ENCODE peak calls at places on chromosomes 5 and 9, in five cellular contexts. U is cardiac fibroblast, M is A549, X is HepG2, G is epithelial cell of esophagus. E is an unnamed sample.

GRCh38 chr5:154491951-154492350 is 13.9 kb upstream of the HAND1 start:
- DNase-seq in U (no peak), M (no peak), X (no peak), G (no peak), E (no peak)

GRCh38 chr5:134224905-134225779 is 731 bp downstream of the PPP2CA start:
- DNase-seq in U (peak), M (peak), X (peak), G (peak), E (peak)

GRCh38 chr5:42148813-42149212 is 223.7 kb downstream of the FBXO4 start:
- DNase-seq in U (no peak), M (no peak), X (no peak), G (no peak), E (no peak)

GRCh38 chr5:165497707-165498106 is 1992.3 kb downstream of the MAT2B start:
- DNase-seq in U (peak), M (peak), X (no peak), G (peak), E (no peak)

GRCh38 chr5:174831985-174832384 is 107.6 kb downstream of the MSX2 start:
- DNase-seq in U (peak), M (no peak), X (no peak), G (no peak), E (no peak)

GRCh38 chr9:82117025-82117424 is 128.5 kb downstream of the SPATA31D1 start:
- DNase-seq in U (no peak), M (no peak), X (no peak), G (no peak), E (no peak)

GRCh38 chr5:63959177-63959982 is 2.9 kb downstream of the HTR1A start:
- DNase-seq in U (no peak), M (peak), X (no peak), G (peak), E (peak)

GRCh38 chr9:126722252-126722921 is 82.5 kb upstream of the ZBTB43 start:
- DNase-seq in U (peak), M (peak), X (no peak), G (peak), E (peak)

GRCh38 chr5:170648546-170648945 is 135.0 kb upstream of the GABRP start:
- DNase-seq in U (no peak), M (peak), X (no peak), G (peak), E (peak)

GRCh38 chr5:108919591-108920326 is 172.1 kb downstream of the FER start:
- DNase-seq in U (no peak), M (no peak), X (no peak), G (no peak), E (peak)

GRCh38 chr5:98773464-98774191 is at the start of gene RGMB:
- DNase-seq in U (peak), M (peak), X (peak), G (peak), E (peak)

GRCh38 chr9:121529237-121529987 is 29.8 kb upstream of the GGTA1 start:
- DNase-seq in U (peak), M (peak), X (no peak), G (peak), E (peak)

GRCh38 chr5:170523830-170524229 is 20.0 kb downstream of the KCNIP1 start:
- DNase-seq in U (no peak), M (no peak), X (no peak), G (no peak), E (no peak)

DNA sequence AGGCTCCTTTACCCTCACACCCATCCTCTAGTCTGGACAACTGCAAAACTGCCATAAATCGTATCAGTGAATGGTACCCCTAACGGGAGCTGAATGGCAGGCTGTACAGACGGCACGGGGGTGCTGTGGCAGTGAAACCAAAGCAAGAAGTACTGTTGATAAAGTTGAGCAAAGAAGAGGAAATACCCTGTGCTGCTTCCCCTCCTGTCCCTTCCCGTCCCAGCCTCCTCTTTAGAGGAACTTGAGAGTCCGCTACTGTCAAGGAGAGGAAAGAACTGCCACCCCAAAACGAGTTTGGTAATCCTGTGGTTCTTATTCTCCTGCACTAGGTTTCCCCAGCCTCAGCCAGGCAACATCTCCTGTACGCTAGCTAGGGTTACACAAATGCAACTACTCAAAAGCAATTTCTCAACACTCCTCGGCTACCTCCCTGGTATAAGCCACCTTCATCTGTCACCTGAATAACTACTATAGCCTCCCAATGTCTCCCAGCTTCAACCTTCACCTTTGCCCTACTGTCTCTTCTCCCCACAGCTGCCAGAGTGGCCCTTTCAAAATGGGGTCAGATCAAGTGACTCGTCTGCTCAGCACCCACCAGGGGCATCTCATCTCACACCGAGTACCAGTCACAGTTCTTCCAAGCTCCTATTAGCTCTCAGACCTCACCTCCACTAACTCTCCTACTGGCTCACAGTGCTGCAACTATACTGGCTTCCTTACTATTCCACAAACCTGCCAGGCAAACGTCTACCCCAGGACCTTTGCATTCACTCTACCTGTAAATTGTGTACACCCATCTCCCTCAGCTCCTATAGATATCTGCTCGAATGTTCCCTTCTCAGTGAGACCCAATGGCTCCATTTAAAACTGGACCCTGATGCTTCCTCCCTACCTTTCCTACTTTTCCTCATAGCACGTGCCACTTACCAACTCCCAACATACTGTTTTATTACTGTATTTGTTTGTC is 4.1 kb downstream of the GLRX start:
- DNase-seq in U (no peak), M (no peak), X (no peak), G (no peak), E (no peak)
- H3K4me3 ChIP-seq in U (peak), M (peak), X (peak), G (no peak), E (peak)

GRCh38 chr5:119255571-119256356 is 100.1 kb upstream of the TNFAIP8 start:
- DNase-seq in U (no peak), M (peak), X (peak), G (peak), E (peak)
- TF ChIP-seq CTCF in U (no peak), M (no peak), X (peak), G (peak), E (peak)

GRCh38 chr5:113047234-113047633 is 70.6 kb downstream of the DCP2 start:
- DNase-seq in U (peak), M (peak), X (no peak), G (peak), E (peak)
- H3K4me3 ChIP-seq in U (no peak), M (no peak), X (no peak), G (no peak), E (no peak)

GRCh38 chr9:129886226-129887174 is 51.2 kb downstream of the USP20 start:
- DNase-seq in U (peak), M (no peak), X (no peak), G (peak), E (no peak)

GRCh38 chr9:129888809-129889460 is 53.7 kb downstream of the USP20 start:
- DNase-seq in U (no peak), M (no peak), X (no peak), G (no peak), E (no peak)

GRCh38 chr9:129885670-129886106 is 50.4 kb downstream of the USP20 start:
- DNase-seq in U (peak), M (peak), X (peak), G (peak), E (peak)

GRCh38 chr9:129888085-129888808 is 53.0 kb downstream of the USP20 start:
- DNase-seq in U (no peak), M (no peak), X (no peak), G (peak), E (no peak)

DNA sequence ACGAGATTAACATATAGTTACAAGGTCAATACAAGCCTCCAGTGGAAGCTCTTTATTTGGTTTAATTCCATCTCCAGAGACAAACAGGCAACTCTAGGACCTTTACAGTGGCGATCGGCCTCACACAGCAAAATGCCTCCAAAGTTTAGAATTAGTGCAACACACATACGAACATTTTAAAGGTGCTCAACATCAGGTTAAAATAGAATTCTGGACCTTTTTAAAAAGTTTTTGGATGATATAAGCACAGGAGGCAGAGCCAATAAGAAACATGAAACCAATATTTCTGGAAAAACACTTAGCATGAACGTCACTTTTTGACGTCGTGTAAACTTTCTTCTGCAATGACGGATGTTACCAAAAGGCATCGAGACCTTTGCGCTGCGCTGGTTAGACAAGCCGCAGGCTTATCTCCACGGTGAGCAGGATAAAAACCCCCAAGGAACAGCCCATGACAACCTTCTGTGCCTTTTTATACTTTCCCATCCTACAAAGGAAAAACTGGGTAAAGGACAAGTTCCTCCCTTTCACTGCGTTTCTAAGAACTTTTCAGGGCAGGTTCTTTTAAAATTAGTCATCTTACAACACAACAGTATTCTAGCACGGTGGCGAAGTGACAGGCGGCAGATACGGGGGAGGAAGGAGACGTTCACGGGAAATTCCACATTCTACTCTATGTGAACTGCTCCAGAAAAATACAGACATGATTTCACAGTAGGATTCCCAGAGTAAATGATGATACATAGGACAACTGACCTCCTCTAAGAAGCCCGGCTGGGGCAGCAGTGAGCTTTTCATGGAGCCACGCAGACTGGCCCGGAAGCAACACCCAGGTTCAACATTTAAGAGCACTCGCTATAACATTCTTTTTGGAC is 52.2 kb downstream of the USP20 start:
- DNase-seq in U (peak), M (no peak), X (no peak), G (peak), E (peak)
- TF ChIP-seq CTCF in U (peak), M (no peak), X (no peak), G (no peak), E (peak)

GRCh38 chr9:137026828-137027227 is 1.2 kb downstream of the ABCA2 start:
- DNase-seq in U (no peak), M (no peak), X (no peak), G (no peak), E (no peak)
- H3K4me3 ChIP-seq in U (no peak), M (no peak), X (no peak), G (no peak), E (peak)

E was measured in fibroblast of villous mesenchyme.